ENCODE peak calls at places on chromosome 19, in eight cellular contexts. G is A549; O is tibial artery; Y is foreskin fibroblast; Q is stimulated activated CD4-positive, alpha-beta T cell treated with anti-CD3 and anti-CD28 coated beads, TNF-alpha, amount 100 ng/mL, for 1 hour; E is H9; U is GM06990; C is H54. R is an unnamed sample.

GRCh38 chr19:34308381-34309367 is 54.3 kb downstream of the GARRE1 start:
- DNase-seq in Y (peak), Q (no peak), G (no peak), C (no peak), E (no peak), O (no peak), U (peak), R (no peak)

GRCh38 chr19:21483589-21484170 is 21.7 kb upstream of the ZNF429 start:
- DNase-seq in O (peak), G (peak), C (peak), E (peak), Q (no peak), U (peak), Y (peak), R (no peak)

GRCh38 chr19:13012690-13013608 is 17.7 kb downstream of the NFIX start:
- DNase-seq in G (no peak), O (peak), U (peak), E (peak), Y (peak), C (peak), Q (no peak), R (peak)

GRCh38 chr19:4081441-4082129 is 14.9 kb upstream of the ZBTB7A start:
- DNase-seq in O (no peak), U (no peak), E (no peak), Y (no peak), Q (no peak), G (peak), C (no peak), R (peak)

GRCh38 chr19:10686661-10687517 is 14.3 kb upstream of the QTRT1 start:
- DNase-seq in Y (peak), C (peak), E (no peak), O (no peak), G (no peak), U (no peak), Q (no peak), R (no peak)

GRCh38 chr19:42396248-42396541 is 6.1 kb upstream of the CNFN start:
- DNase-seq in Q (no peak), O (no peak), E (no peak), Y (no peak), U (no peak), C (no peak), G (no peak), R (no peak)

GRCh38 chr19:495440-496332 is 600 bp upstream of the MADCAM1 start:
- DNase-seq in O (no peak), G (peak), Q (no peak), E (peak), Y (peak), C (peak), U (peak), R (no peak)

GRCh38 chr19:18543814-18544475 is 572 bp upstream of the FKBP8 start:
- DNase-seq in U (peak), Q (peak), O (no peak), Y (peak), C (peak), E (peak), G (peak), R (peak)

GRCh38 chr19:58277748-58278147 is 1.0 kb upstream of the ZNF8 start:
- DNase-seq in E (no peak), G (no peak), U (no peak), Y (no peak), C (no peak), Q (no peak), O (no peak), R (no peak)

GRCh38 chr19:16645140-16645539 is 14.8 kb downstream of the SMIM7 start:
- DNase-seq in E (no peak), G (no peak), Y (no peak), U (no peak), C (no peak), Q (no peak), O (no peak), R (no peak)

GRCh38 chr19:33879818-33880575 is 83.3 kb downstream of the KCTD15 start:
- DNase-seq in U (no peak), G (no peak), E (no peak), O (no peak), Y (peak), C (no peak), Q (no peak), R (no peak)

GRCh38 chr19:48169585-48169973 is 565 bp downstream of the LIG1 start:
- DNase-seq in E (peak), G (peak), Y (peak), C (peak), Q (peak), O (peak), U (no peak), R (peak)

GRCh38 chr19:17026706-17027427 is at the start of gene CPAMD8:
- DNase-seq in Y (no peak), C (no peak), E (peak), O (no peak), Q (no peak), G (no peak), U (no peak), R (no peak)

GRCh38 chr19:872266-872951 is 12.9 kb downstream of the CFD start:
- DNase-seq in O (no peak), C (peak), Q (peak), Y (peak), U (peak), G (peak), E (peak), R (peak)

GRCh38 chr19:15216363-15216762 is 15.6 kb upstream of the NOTCH3 start:
- DNase-seq in O (no peak), U (no peak), E (no peak), Q (no peak), Y (no peak), C (no peak), G (no peak), R (no peak)

R was measured in HCEC 1CT.